ENCODE peak calls at places on chromosome 13, in nine cellular contexts. Q is epithelial cell of esophagus, B is lower leg skin, J is brain microvascular endothelial cell, T is fibroblast of mammary gland, K is A549, G is left lung, F is cardiac fibroblast, A is heart right ventricle. W is an unnamed sample.

GRCh38 chr13:74442751-74443150 is 308.5 kb upstream of the KLF12 start:
- DNase-seq in Q (peak), B (no peak), J (no peak), T (no peak), K (no peak), G (no peak), F (no peak), A (no peak), W (no peak)

GRCh38 chr13:33799950-33800592 is 17.9 kb upstream of the RFC3 start:
- DNase-seq in Q (peak), B (no peak), J (peak), T (peak), K (peak), G (no peak), F (peak), A (no peak), W (peak)

GRCh38 chr13:100875392-100876043 is 200.9 kb upstream of the TMTC4 start:
- DNase-seq in Q (peak), B (no peak), J (peak), T (peak), K (no peak), G (no peak), F (peak), A (no peak), W (peak)

GRCh38 chr13:72716776-72717175 is 10.7 kb downstream of the MZT1 start:
- DNase-seq in Q (no peak), B (no peak), J (peak), T (no peak), K (no peak), G (no peak), F (peak), A (no peak), W (no peak)

GRCh38 chr13:114027826-114028225 is 54.0 kb upstream of the C13orf46 start:
- DNase-seq in Q (no peak), B (no peak), J (no peak), T (no peak), K (no peak), G (peak), F (no peak), A (no peak), W (no peak)

GRCh38 chr13:90622547-90622946 is 724.9 kb upstream of the MIR17HG start:
- DNase-seq in Q (peak), B (no peak), J (no peak), T (peak), K (no peak), G (no peak), F (peak), A (no peak), W (peak)

GRCh38 chr13:38309397-38309796 is 40.3 kb upstream of the UFM1 start:
- DNase-seq in Q (peak), B (no peak), J (no peak), T (peak), K (no peak), G (no peak), F (no peak), A (no peak), W (no peak)

GRCh38 chr13:113774177-113775107 is 15.4 kb downstream of the TMEM255B start:
- DNase-seq in Q (peak), B (no peak), J (no peak), T (peak), K (no peak), G (no peak), F (peak), A (no peak), W (peak)

GRCh38 chr13:91643394-91643793 is 245.0 kb downstream of the GPC5 start:
- DNase-seq in Q (no peak), B (no peak), J (no peak), T (no peak), K (no peak), G (no peak), F (no peak), A (no peak), W (no peak)

GRCh38 chr13:23466144-23467002 is 32.9 kb upstream of the SACS start:
- DNase-seq in Q (peak), B (peak), J (peak), T (peak), K (peak), G (peak), F (peak), A (peak), W (peak)

GRCh38 chr13:41012536-41012935 is 6.6 kb downstream of the ELF1 start:
- DNase-seq in Q (no peak), B (no peak), J (no peak), T (no peak), K (no peak), G (no peak), F (no peak), A (no peak), W (no peak)

GRCh38 chr13:107035778-107036177 is 467.8 kb upstream of the ARGLU1 start:
- DNase-seq in Q (no peak), B (no peak), J (peak), T (no peak), K (no peak), G (no peak), F (no peak), A (no peak), W (peak)

GRCh38 chr13:24272452-24273161 is 36.8 kb upstream of the C1QTNF9 start:
- DNase-seq in Q (peak), B (no peak), J (no peak), T (no peak), K (no peak), G (peak), F (no peak), A (no peak), W (no peak)

GRCh38 chr13:109840201-109840892 is 54.0 kb upstream of the IRS2 start:
- DNase-seq in Q (peak), B (no peak), J (peak), T (peak), K (no peak), G (no peak), F (peak), A (no peak), W (peak)

GRCh38 chr13:110409581-110409992 is 102.5 kb downstream of the COL4A2 start:
- DNase-seq in Q (peak), B (no peak), J (peak), T (peak), K (no peak), G (no peak), F (peak), A (peak), W (peak)

GRCh38 chr13:30132623-30133553 is 174.5 kb downstream of the KATNAL1 start:
- DNase-seq in Q (peak), B (peak), J (peak), T (peak), K (peak), G (peak), F (peak), A (peak), W (peak)

GRCh38 chr13:52695856-52696255 is 43.2 kb downstream of the SUGT1 start:
- DNase-seq in Q (peak), B (no peak), J (peak), T (peak), K (no peak), G (no peak), F (peak), A (no peak), W (peak)

GRCh38 chr13:42405665-42406390 is 133.9 kb downstream of the AKAP11 start:
- DNase-seq in Q (peak), B (no peak), J (peak), T (peak), K (no peak), G (no peak), F (peak), A (no peak), W (no peak)

GRCh38 chr13:73684750-73685149 is 449.5 kb downstream of the KLF12 start:
- DNase-seq in Q (no peak), B (no peak), J (no peak), T (no peak), K (no peak), G (no peak), F (no peak), A (no peak), W (no peak)

GRCh38 chr13:110023729-110024645 is 237.6 kb upstream of the IRS2 start:
- DNase-seq in Q (no peak), B (no peak), J (no peak), T (peak), K (no peak), G (no peak), F (peak), A (peak), W (peak)

GRCh38 chr13:91774397-91774796 is 376.0 kb downstream of the GPC5 start:
- DNase-seq in Q (no peak), B (no peak), J (no peak), T (no peak), K (no peak), G (no peak), F (no peak), A (no peak), W (no peak)

GRCh38 chr13:74045583-74045982 is 88.6 kb downstream of the KLF12 start:
- DNase-seq in Q (no peak), B (no peak), J (no peak), T (no peak), K (no peak), G (no peak), F (no peak), A (no peak), W (no peak)

GRCh38 chr13:112204881-112205327 is 138.0 kb downstream of the SOX1 start:
- DNase-seq in Q (no peak), B (no peak), J (no peak), T (no peak), K (no peak), G (no peak), F (no peak), A (peak), W (no peak)

GRCh38 chr13:21075303-21076264 is 14.2 kb upstream of the LATS2 start:
- DNase-seq in Q (peak), B (no peak), J (no peak), T (peak), K (no peak), G (peak), F (peak), A (peak), W (peak)
- H3K4me3 ChIP-seq in Q (peak), B (peak), J (peak), T (peak), K (peak), G (peak), F (peak), A (peak), W (peak)

DNA sequence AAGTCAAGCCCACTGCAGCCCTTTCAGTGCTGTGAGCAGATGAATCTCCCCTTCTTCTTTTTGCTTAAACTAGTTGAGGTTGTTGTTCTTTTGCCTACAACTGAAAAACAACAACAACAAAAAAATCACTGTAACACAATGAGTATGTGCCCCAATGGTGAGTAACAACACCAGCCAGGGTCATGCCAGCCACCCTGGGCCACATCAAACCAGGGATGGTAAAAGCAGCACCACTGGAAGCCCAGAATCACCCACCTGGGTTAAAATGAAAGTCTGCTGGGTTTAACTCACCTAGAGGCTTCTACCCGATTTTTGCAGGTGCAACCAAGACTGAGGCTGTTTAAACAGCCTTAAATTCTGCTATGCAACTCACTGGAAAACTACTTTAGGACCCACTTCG is 20.5 kb downstream of the STK24 start:
- DNase-seq in Q (no peak), B (no peak), J (no peak), T (no peak), K (no peak), G (no peak), F (no peak), A (no peak), W (no peak)
- TF ChIP-seq CTCF in Q (no peak), B (no peak), J (no peak), T (no peak), K (no peak), G (no peak), F (no peak), A (no peak), W (no peak)

GRCh38 chr13:92901739-92902138 is 324.9 kb upstream of the GPC6 start:
- DNase-seq in Q (peak), B (no peak), J (no peak), T (no peak), K (no peak), G (no peak), F (no peak), A (no peak), W (no peak)
- H3K4me3 ChIP-seq in Q (no peak), B (no peak), J (no peak), T (no peak), K (no peak), G (no peak), F (no peak), A (no peak), W (no peak)

GRCh38 chr13:27788271-27788670 is 4.0 kb upstream of the GSX1 start:
- DNase-seq in Q (no peak), B (no peak), J (no peak), T (no peak), K (no peak), G (no peak), F (no peak), A (no peak), W (no peak)

DNA sequence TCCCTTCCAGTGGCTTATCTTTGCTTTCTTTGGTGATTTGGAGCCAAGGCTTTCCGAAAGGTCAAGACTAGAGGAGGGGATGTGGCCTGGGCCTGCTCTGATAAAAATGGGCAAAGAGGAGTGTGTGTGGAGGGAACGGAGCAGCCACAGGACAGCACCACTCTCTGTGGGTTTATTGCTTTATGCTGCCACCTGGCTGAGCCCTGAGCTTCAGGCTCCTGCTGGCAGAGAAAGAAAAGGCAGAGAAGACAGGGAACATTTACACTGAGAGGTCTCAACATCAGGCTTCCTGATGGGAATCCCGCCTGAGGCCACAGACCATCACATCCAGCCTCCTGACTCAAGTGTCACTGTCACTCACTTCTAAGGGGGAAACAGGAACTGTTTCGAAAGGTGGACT is 9.2 kb upstream of the GSX1 start:
- DNase-seq in Q (peak), B (no peak), J (no peak), T (no peak), K (peak), G (no peak), F (peak), A (no peak), W (no peak)
- TF ChIP-seq CTCF in Q (peak), B (no peak), J (peak), T (no peak), K (no peak), G (no peak), F (peak), A (peak), W (peak)

GRCh38 chr13:108215428-108215827 is at the start of gene LIG4:
- DNase-seq in Q (peak), B (peak), J (peak), T (peak), K (peak), G (peak), F (peak), A (peak), W (peak)

GRCh38 chr13:108214511-108215383 is 589 bp downstream of the LIG4 start:
- DNase-seq in Q (peak), B (no peak), J (no peak), T (no peak), K (no peak), G (peak), F (peak), A (peak), W (no peak)

GRCh38 chr13:108218044-108218974 is at the start of gene ABHD13:
- DNase-seq in Q (peak), B (peak), J (peak), T (peak), K (peak), G (peak), F (peak), A (peak), W (peak)

GRCh38 chr13:108223850-108224503 is 5.8 kb downstream of the ABHD13 start:
- DNase-seq in Q (no peak), B (no peak), J (no peak), T (no peak), K (no peak), G (no peak), F (no peak), A (no peak), W (no peak)

GRCh38 chr13:108220042-108220441 is 1.9 kb downstream of the ABHD13 start:
- DNase-seq in Q (peak), B (no peak), J (no peak), T (no peak), K (no peak), G (no peak), F (no peak), A (no peak), W (no peak)
- H3K4me3 ChIP-seq in Q (peak), B (no peak), J (no peak), T (no peak), K (no peak), G (no peak), F (no peak), A (peak), W (no peak)

GRCh38 chr13:27004866-27005265 is 166.7 kb downstream of the USP12 start:
- DNase-seq in Q (no peak), B (no peak), J (no peak), T (no peak), K (no peak), G (no peak), F (no peak), A (no peak), W (no peak)

GRCh38 chr13:27005556-27005955 is 166.1 kb downstream of the USP12 start:
- DNase-seq in Q (no peak), B (no peak), J (no peak), T (no peak), K (no peak), G (no peak), F (peak), A (no peak), W (no peak)

GRCh38 chr13:27007166-27007565 is 164.4 kb downstream of the USP12 start:
- DNase-seq in Q (no peak), B (no peak), J (no peak), T (no peak), K (no peak), G (no peak), F (no peak), A (no peak), W (no peak)

GRCh38 chr13:27005976-27006518 is 165.6 kb downstream of the USP12 start:
- DNase-seq in Q (no peak), B (no peak), J (no peak), T (no peak), K (no peak), G (no peak), F (no peak), A (no peak), W (no peak)

DNA sequence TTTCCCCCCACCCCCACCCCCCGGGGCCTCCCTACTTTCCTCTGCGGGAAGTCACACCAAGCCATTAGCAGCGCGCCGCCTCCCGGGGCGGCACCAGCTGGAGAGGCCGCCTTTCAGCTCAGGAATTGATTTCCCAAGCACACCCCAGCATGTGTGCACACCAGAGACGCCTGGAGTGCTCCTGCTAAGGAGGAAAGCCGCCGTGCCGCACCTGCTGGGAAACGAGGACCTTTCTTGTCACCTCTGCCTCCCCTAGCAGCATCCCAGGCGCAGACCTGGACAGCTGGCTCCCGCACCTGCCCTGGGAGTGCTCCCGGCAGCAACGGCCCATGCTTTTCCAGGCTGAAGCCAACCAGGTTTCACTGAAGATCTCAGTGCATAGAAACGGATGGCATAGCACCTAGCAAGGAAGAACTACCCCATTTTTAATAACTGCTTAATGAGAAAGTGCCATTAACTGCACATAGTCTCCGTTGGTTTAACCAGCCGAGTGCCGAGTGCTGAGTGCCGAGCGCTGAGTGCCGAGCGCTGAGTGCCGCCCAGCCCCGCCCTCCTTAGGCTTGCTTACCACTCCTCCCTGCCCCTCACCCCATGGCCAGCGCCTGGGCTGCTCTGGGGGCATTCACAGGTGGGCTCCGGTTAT is 165.0 kb downstream of the USP12 start:
- DNase-seq in Q (peak), B (no peak), J (peak), T (peak), K (no peak), G (peak), F (peak), A (no peak), W (peak)
- TF ChIP-seq CTCF in Q (no peak), B (no peak), J (peak), T (no peak), K (no peak), G (no peak), F (no peak), A (no peak), W (no peak)

GRCh38 chr13:32254416-32254815 is 60.7 kb downstream of the ZAR1L start:
- DNase-seq in Q (no peak), B (no peak), J (no peak), T (no peak), K (no peak), G (no peak), F (peak), A (no peak), W (no peak)

GRCh38 chr13:32255744-32256120 is 59.4 kb downstream of the ZAR1L start:
- DNase-seq in Q (no peak), B (no peak), J (no peak), T (no peak), K (no peak), G (no peak), F (no peak), A (no peak), W (no peak)

GRCh38 chr13:32252812-32253440 is 62.2 kb downstream of the ZAR1L start:
- DNase-seq in Q (no peak), B (no peak), J (no peak), T (no peak), K (no peak), G (no peak), F (no peak), A (no peak), W (no peak)

GRCh38 chr13:32254916-32255743 is 60.0 kb downstream of the ZAR1L start:
- DNase-seq in Q (peak), B (no peak), J (no peak), T (no peak), K (no peak), G (no peak), F (no peak), A (no peak), W (no peak)

GRCh38 chr13:32253911-32254399 is 61.2 kb downstream of the ZAR1L start:
- DNase-seq in Q (no peak), B (peak), J (no peak), T (no peak), K (no peak), G (no peak), F (peak), A (peak), W (no peak)
- H3K4me3 ChIP-seq in Q (no peak), B (no peak), J (no peak), T (no peak), K (no peak), G (peak), F (no peak), A (peak), W (no peak)

GRCh38 chr13:50435011-50435410 is 408.5 kb downstream of the DLEU7 start:
- DNase-seq in Q (no peak), B (no peak), J (no peak), T (no peak), K (no peak), G (no peak), F (no peak), A (no peak), W (no peak)
- TF ChIP-seq CTCF in Q (no peak), B (no peak), J (no peak), T (no peak), K (no peak), G (no peak), F (no peak), A (no peak), W (no peak)

DNA sequence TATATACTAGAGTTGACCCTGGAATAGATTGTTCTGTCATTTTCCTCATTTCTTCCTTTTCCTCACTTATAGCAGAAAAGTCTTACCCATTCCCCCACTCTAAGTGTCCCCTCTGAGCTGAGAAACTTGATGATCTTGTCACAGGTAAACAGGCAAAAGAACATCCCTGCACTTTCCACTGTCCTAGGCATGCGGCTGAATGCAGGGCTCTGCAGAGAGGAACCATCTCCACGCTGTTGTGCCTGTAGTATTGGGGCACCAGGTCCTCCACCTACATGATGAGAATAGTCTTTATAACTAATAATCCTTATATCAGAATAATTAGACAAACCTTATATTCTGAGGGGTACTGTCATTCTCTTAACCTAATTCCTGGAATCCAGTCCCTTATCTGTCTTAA is 211.3 kb downstream of the RBM26 start:
- DNase-seq in Q (no peak), B (no peak), J (no peak), T (no peak), K (no peak), G (no peak), F (no peak), A (no peak), W (no peak)
- H3K4me3 ChIP-seq in Q (no peak), B (no peak), J (no peak), T (no peak), K (no peak), G (no peak), F (no peak), A (no peak), W (no peak)